ENCODE peak calls at places on chromosome 12, in ten cellular contexts. One of them, this sample, is unnamed.

GRCh38 chr12:110923692-110924334 is 3.4 kb upstream of the MYL2 start:
- DNase-seq in AG04450: no peak
- DNase-seq in natural killer cell: no peak
- DNase-seq in GM23338: no peak
- DNase-seq in astrocyte of the cerebellum: no peak
- DNase-seq in tibial artery: peak; percentile 42
- DNase-seq in AG09309: no peak
- DNase-seq in uterus: no peak
- DNase-seq in transverse colon: no peak
- DNase-seq in left ventricle myocardium inferior: no peak
- DNase-seq in this sample: no peak

GRCh38 chr12:3753549-3754284 is 808 bp upstream of the CRACR2A start:
- DNase-seq in AG04450: no peak
- DNase-seq in natural killer cell: no peak
- DNase-seq in GM23338: no peak
- DNase-seq in astrocyte of the cerebellum: no peak
- DNase-seq in tibial artery: no peak
- DNase-seq in AG09309: no peak
- DNase-seq in uterus: peak; percentile 35
- DNase-seq in transverse colon: no peak
- DNase-seq in left ventricle myocardium inferior: peak; percentile 41
- DNase-seq in this sample: peak; percentile 49

GRCh38 chr12:51087818-51088217 is 4.4 kb upstream of the CSRNP2 start:
- DNase-seq in AG04450: no peak
- DNase-seq in natural killer cell: no peak
- DNase-seq in GM23338: no peak
- DNase-seq in astrocyte of the cerebellum: no peak
- DNase-seq in tibial artery: no peak
- DNase-seq in AG09309: no peak
- DNase-seq in uterus: no peak
- DNase-seq in transverse colon: no peak
- DNase-seq in left ventricle myocardium inferior: no peak
- DNase-seq in this sample: no peak

GRCh38 chr12:79001404-79001803 is 136.8 kb downstream of the SYT1 start:
- DNase-seq in AG04450: no peak
- DNase-seq in natural killer cell: no peak
- DNase-seq in GM23338: no peak
- DNase-seq in astrocyte of the cerebellum: no peak
- DNase-seq in tibial artery: no peak
- DNase-seq in AG09309: no peak
- DNase-seq in uterus: no peak
- DNase-seq in transverse colon: no peak
- DNase-seq in left ventricle myocardium inferior: no peak
- DNase-seq in this sample: no peak

GRCh38 chr12:57839996-57840395 is 6.5 kb downstream of the CTDSP2 start:
- DNase-seq in AG04450: no peak
- DNase-seq in natural killer cell: no peak
- DNase-seq in GM23338: no peak
- DNase-seq in astrocyte of the cerebellum: no peak
- DNase-seq in tibial artery: no peak
- DNase-seq in AG09309: no peak
- DNase-seq in uterus: no peak
- DNase-seq in transverse colon: no peak
- DNase-seq in left ventricle myocardium inferior: no peak
- DNase-seq in this sample: no peak

GRCh38 chr12:128098725-128099124 is 168.2 kb upstream of the TMEM132C start:
- DNase-seq in AG04450: no peak
- DNase-seq in natural killer cell: no peak
- DNase-seq in GM23338: no peak
- DNase-seq in astrocyte of the cerebellum: no peak
- DNase-seq in tibial artery: no peak
- DNase-seq in AG09309: no peak
- DNase-seq in uterus: no peak
- DNase-seq in transverse colon: no peak
- DNase-seq in left ventricle myocardium inferior: no peak
- DNase-seq in this sample: no peak

GRCh38 chr12:117363953-117364486 is 2.6 kb upstream of the NOS1 start:
- DNase-seq in AG04450: no peak
- DNase-seq in natural killer cell: no peak
- DNase-seq in GM23338: peak; percentile 65
- DNase-seq in astrocyte of the cerebellum: no peak
- DNase-seq in tibial artery: no peak
- DNase-seq in AG09309: no peak
- DNase-seq in uterus: no peak
- DNase-seq in transverse colon: no peak
- DNase-seq in left ventricle myocardium inferior: no peak
- DNase-seq in this sample: no peak

GRCh38 chr12:38817942-38818341 is 87.4 kb downstream of the CPNE8 start:
- DNase-seq in AG04450: no peak
- DNase-seq in natural killer cell: no peak
- DNase-seq in GM23338: no peak
- DNase-seq in astrocyte of the cerebellum: no peak
- DNase-seq in tibial artery: no peak
- DNase-seq in AG09309: no peak
- DNase-seq in uterus: no peak
- DNase-seq in transverse colon: no peak
- DNase-seq in left ventricle myocardium inferior: no peak
- DNase-seq in this sample: no peak

GRCh38 chr12:123364532-123365140 is at the start of gene SBNO1:
- DNase-seq in AG04450: peak; percentile 74
- DNase-seq in natural killer cell: peak; percentile 87
- DNase-seq in GM23338: peak; percentile 89
- DNase-seq in astrocyte of the cerebellum: peak; percentile 64
- DNase-seq in tibial artery: peak; percentile 94
- DNase-seq in AG09309: no peak
- DNase-seq in uterus: peak; percentile 90
- DNase-seq in transverse colon: peak; percentile 92
- DNase-seq in left ventricle myocardium inferior: peak; percentile 91
- DNase-seq in this sample: peak; percentile 93

GRCh38 chr12:47121146-47121545 is 41.4 kb upstream of the AMIGO2 start:
- DNase-seq in AG04450: no peak
- DNase-seq in natural killer cell: no peak
- DNase-seq in GM23338: no peak
- DNase-seq in astrocyte of the cerebellum: no peak
- DNase-seq in tibial artery: no peak
- DNase-seq in AG09309: no peak
- DNase-seq in uterus: no peak
- DNase-seq in transverse colon: no peak
- DNase-seq in left ventricle myocardium inferior: no peak
- DNase-seq in this sample: no peak

GRCh38 chr12:102503056-102503681 is 22.8 kb upstream of the IGF1 start:
- DNase-seq in AG04450: no peak
- DNase-seq in natural killer cell: no peak
- DNase-seq in GM23338: no peak
- DNase-seq in astrocyte of the cerebellum: no peak
- DNase-seq in tibial artery: no peak
- DNase-seq in AG09309: no peak
- DNase-seq in uterus: no peak
- DNase-seq in transverse colon: no peak
- DNase-seq in left ventricle myocardium inferior: no peak
- DNase-seq in this sample: no peak

GRCh38 chr12:104740668-104741067 is 217.4 kb downstream of the SLC41A2 start:
- DNase-seq in AG04450: no peak
- DNase-seq in natural killer cell: no peak
- DNase-seq in GM23338: no peak
- DNase-seq in astrocyte of the cerebellum: no peak
- DNase-seq in tibial artery: no peak
- DNase-seq in AG09309: no peak
- DNase-seq in uterus: no peak
- DNase-seq in transverse colon: peak; percentile 41
- DNase-seq in left ventricle myocardium inferior: no peak
- DNase-seq in this sample: no peak

GRCh38 chr12:1199700-1200099 is 208.7 kb downstream of the ERC1 start:
- DNase-seq in AG04450: no peak
- DNase-seq in natural killer cell: no peak
- DNase-seq in GM23338: no peak
- DNase-seq in astrocyte of the cerebellum: no peak
- DNase-seq in tibial artery: no peak
- DNase-seq in AG09309: no peak
- DNase-seq in uterus: no peak
- DNase-seq in transverse colon: no peak
- DNase-seq in left ventricle myocardium inferior: no peak
- DNase-seq in this sample: no peak

GRCh38 chr12:95102916-95103671 is 29.7 kb upstream of the NR2C1 start:
- DNase-seq in AG04450: peak; percentile 71
- DNase-seq in natural killer cell: no peak
- DNase-seq in GM23338: no peak
- DNase-seq in astrocyte of the cerebellum: peak; percentile 61
- DNase-seq in tibial artery: no peak
- DNase-seq in AG09309: peak; percentile 79
- DNase-seq in uterus: no peak
- DNase-seq in transverse colon: peak; percentile 19
- DNase-seq in left ventricle myocardium inferior: no peak
- DNase-seq in this sample: peak; percentile 34

GRCh38 chr12:82383930-82384513 is 25.7 kb downstream of the METTL25 start:
- DNase-seq in AG04450: no peak
- DNase-seq in natural killer cell: no peak
- DNase-seq in GM23338: peak; percentile 41
- DNase-seq in astrocyte of the cerebellum: peak; percentile 34
- DNase-seq in tibial artery: no peak
- DNase-seq in AG09309: no peak
- DNase-seq in uterus: no peak
- DNase-seq in transverse colon: no peak
- DNase-seq in left ventricle myocardium inferior: no peak
- DNase-seq in this sample: peak; percentile 60
- TF ChIP-seq CTCF in AG04450: peak; percentile 68
- TF ChIP-seq CTCF in natural killer cell: no peak
- TF ChIP-seq CTCF in GM23338: peak; percentile 64
- TF ChIP-seq CTCF in astrocyte of the cerebellum: peak; percentile 55
- TF ChIP-seq CTCF in tibial artery: peak; percentile 12
- TF ChIP-seq CTCF in AG09309: peak; percentile 50
- TF ChIP-seq CTCF in uterus: no peak
- TF ChIP-seq CTCF in transverse colon: no peak
- TF ChIP-seq CTCF in left ventricle myocardium inferior: peak; percentile 49
- TF ChIP-seq CTCF in this sample: peak; percentile 45

DNA sequence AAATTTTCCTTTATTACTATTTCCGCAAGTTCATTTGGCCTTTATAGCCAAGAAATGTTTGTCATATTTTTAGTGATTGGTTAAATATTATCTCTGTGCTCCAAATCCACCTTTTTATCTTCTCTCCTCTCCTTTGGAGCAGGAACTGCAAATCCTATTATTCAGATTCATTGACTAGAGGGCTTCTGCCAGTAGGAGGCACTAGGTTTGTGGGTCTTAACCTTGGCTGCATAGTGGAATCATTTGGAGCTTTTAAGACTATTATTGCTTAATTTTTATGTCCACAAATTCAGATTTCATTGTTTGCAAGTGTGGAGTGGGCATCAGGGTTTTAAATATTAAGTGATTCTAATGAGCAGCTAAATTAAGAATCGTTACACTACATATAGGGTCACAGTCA is 75.3 kb upstream of the SYT10 start:
- DNase-seq in AG04450: no peak
- DNase-seq in natural killer cell: no peak
- DNase-seq in GM23338: peak; percentile 60
- DNase-seq in astrocyte of the cerebellum: no peak
- DNase-seq in tibial artery: no peak
- DNase-seq in AG09309: no peak
- DNase-seq in uterus: no peak
- DNase-seq in transverse colon: no peak
- DNase-seq in left ventricle myocardium inferior: no peak
- DNase-seq in this sample: no peak
- TF ChIP-seq CTCF in AG04450: no peak
- TF ChIP-seq CTCF in natural killer cell: no peak
- TF ChIP-seq CTCF in GM23338: peak; percentile 73
- TF ChIP-seq CTCF in astrocyte of the cerebellum: no peak
- TF ChIP-seq CTCF in tibial artery: no peak
- TF ChIP-seq CTCF in AG09309: no peak
- TF ChIP-seq CTCF in uterus: no peak
- TF ChIP-seq CTCF in transverse colon: no peak
- TF ChIP-seq CTCF in left ventricle myocardium inferior: no peak
- TF ChIP-seq CTCF in this sample: peak; percentile 31

DNA sequence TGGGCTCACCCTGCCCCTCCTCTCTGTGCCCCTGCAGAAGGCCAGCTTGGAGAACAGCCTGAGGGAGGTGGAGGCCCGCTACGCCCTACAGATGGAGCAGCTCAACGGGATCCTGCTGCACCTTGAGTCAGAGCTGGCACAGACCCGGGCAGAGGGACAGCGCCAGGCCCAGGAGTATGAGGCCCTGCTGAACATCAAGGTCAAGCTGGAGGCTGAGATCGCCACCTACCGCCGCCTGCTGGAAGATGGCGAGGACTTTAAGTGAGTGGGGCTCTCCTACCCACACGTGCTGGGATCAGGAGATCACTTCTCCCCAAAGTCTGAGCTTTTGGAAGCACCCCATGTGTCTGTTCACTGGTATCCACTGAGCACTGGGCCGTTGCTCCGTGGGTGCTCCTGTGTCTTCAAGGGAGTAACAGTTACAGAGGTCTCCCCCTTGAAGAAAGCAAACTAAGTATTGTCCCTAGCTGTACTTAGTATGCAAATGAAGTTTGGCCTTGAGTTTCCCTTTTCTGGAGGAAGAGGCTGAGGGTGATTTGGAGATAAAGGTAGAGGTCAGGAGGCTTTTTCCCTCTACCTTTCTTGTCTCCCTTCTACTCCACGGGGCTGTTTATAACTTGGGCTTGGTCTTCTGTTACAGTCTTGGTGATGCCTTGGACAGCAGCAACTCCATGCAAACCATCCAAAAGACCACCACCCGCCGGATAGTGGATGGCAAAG is 3.3 kb downstream of the KRT18 start:
- DNase-seq in AG04450: no peak
- DNase-seq in natural killer cell: no peak
- DNase-seq in GM23338: no peak
- DNase-seq in astrocyte of the cerebellum: no peak
- DNase-seq in tibial artery: no peak
- DNase-seq in AG09309: no peak
- DNase-seq in uterus: no peak
- DNase-seq in transverse colon: peak; percentile 70
- DNase-seq in left ventricle myocardium inferior: no peak
- DNase-seq in this sample: peak; percentile 9
- TF ChIP-seq CTCF in AG04450: no peak
- TF ChIP-seq CTCF in natural killer cell: no peak
- TF ChIP-seq CTCF in GM23338: peak; percentile 46
- TF ChIP-seq CTCF in astrocyte of the cerebellum: no peak
- TF ChIP-seq CTCF in tibial artery: no peak
- TF ChIP-seq CTCF in AG09309: peak; percentile 20
- TF ChIP-seq CTCF in uterus: no peak
- TF ChIP-seq CTCF in transverse colon: no peak
- TF ChIP-seq CTCF in left ventricle myocardium inferior: peak; percentile 30
- TF ChIP-seq CTCF in this sample: no peak

DNA sequence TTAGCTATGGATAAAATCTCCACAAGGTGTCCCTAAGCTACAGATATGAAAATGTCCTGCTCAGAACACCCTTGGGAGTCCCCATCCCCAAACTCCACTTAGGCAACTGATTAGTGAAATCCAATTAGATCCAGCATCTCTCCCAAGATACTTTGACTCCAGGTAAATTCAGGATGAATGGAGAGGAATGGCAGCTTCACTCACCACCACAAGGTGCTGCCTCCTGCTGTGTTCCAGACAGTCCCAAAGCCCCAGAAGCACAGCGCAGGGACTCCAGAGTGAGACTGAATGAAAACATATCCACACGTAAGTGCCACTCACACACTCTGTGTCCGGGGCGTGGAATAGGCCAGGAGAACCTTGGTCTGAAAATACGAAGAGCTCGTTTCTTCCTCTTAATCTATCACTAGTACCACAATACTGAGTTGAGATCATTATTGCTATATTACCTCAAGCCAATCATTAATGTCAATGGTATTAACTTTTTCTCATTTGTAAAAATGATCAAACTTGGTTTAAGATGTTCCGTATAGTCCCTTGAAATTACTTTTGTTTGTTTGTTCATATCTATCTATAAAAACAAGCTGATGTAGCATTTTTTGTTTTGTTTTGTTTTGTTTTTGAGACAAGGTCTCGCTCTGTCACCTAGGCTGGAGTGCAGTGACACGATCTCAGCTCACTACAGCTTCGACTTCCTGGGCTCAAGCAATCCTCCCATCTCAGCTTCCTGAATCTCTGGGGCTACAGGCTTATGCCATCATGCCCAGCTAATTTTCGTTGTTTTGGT is 70.0 kb upstream of the BICD1 start:
- DNase-seq in AG04450: no peak
- DNase-seq in natural killer cell: no peak
- DNase-seq in GM23338: no peak
- DNase-seq in astrocyte of the cerebellum: no peak
- DNase-seq in tibial artery: no peak
- DNase-seq in AG09309: no peak
- DNase-seq in uterus: no peak
- DNase-seq in transverse colon: no peak
- DNase-seq in left ventricle myocardium inferior: no peak
- DNase-seq in this sample: no peak
- TF ChIP-seq CTCF in AG04450: no peak
- TF ChIP-seq CTCF in natural killer cell: no peak
- TF ChIP-seq CTCF in GM23338: no peak
- TF ChIP-seq CTCF in astrocyte of the cerebellum: no peak
- TF ChIP-seq CTCF in tibial artery: no peak
- TF ChIP-seq CTCF in AG09309: no peak
- TF ChIP-seq CTCF in uterus: no peak
- TF ChIP-seq CTCF in transverse colon: no peak
- TF ChIP-seq CTCF in left ventricle myocardium inferior: no peak
- TF ChIP-seq CTCF in this sample: no peak

This sample was measured in cardiac fibroblast.